ENCODE peak calls at places on chromosome 7, in five cellular contexts. One of them, this sample, is unnamed.

GRCh38 chr7:137882261-137882668 is 35.5 kb upstream of the DGKI start:
- DNase-seq in adrenal gland: peak; percentile 83
- DNase-seq in anterior cingulate cortex: no peak
- DNase-seq in GM12891: peak; percentile 35
- DNase-seq in fibroblast of the aortic adventitia: peak; percentile 99
- DNase-seq in this sample: no peak

GRCh38 chr7:98840096-98840495 is 29.7 kb downstream of the TMEM130 start:
- DNase-seq in adrenal gland: no peak
- DNase-seq in anterior cingulate cortex: no peak
- DNase-seq in GM12891: no peak
- DNase-seq in fibroblast of the aortic adventitia: no peak
- DNase-seq in this sample: no peak

GRCh38 chr7:33762153-33762902 is 143.0 kb upstream of the BMPER start:
- DNase-seq in adrenal gland: no peak
- DNase-seq in anterior cingulate cortex: no peak
- DNase-seq in GM12891: no peak
- DNase-seq in fibroblast of the aortic adventitia: no peak
- DNase-seq in this sample: no peak

GRCh38 chr7:138378741-138379559 is 81.1 kb upstream of the TRIM24 start:
- DNase-seq in adrenal gland: no peak
- DNase-seq in anterior cingulate cortex: no peak
- DNase-seq in GM12891: no peak
- DNase-seq in fibroblast of the aortic adventitia: no peak
- DNase-seq in this sample: no peak

GRCh38 chr7:76347710-76348109 is 11.1 kb downstream of the YWHAG start:
- DNase-seq in adrenal gland: no peak
- DNase-seq in anterior cingulate cortex: no peak
- DNase-seq in GM12891: no peak
- DNase-seq in fibroblast of the aortic adventitia: no peak
- DNase-seq in this sample: no peak

GRCh38 chr7:148746139-148746538 is 47.4 kb downstream of the CUL1 start:
- DNase-seq in adrenal gland: no peak
- DNase-seq in anterior cingulate cortex: no peak
- DNase-seq in GM12891: no peak
- DNase-seq in fibroblast of the aortic adventitia: peak; percentile 16
- DNase-seq in this sample: no peak

GRCh38 chr7:42097756-42098155 is 139.3 kb downstream of the GLI3 start:
- DNase-seq in adrenal gland: no peak
- DNase-seq in anterior cingulate cortex: no peak
- DNase-seq in GM12891: no peak
- DNase-seq in fibroblast of the aortic adventitia: peak; percentile 78
- DNase-seq in this sample: no peak

GRCh38 chr7:152848026-152848425 is 88.5 kb downstream of the ACTR3B start:
- DNase-seq in adrenal gland: no peak
- DNase-seq in anterior cingulate cortex: no peak
- DNase-seq in GM12891: no peak
- DNase-seq in fibroblast of the aortic adventitia: no peak
- DNase-seq in this sample: no peak

GRCh38 chr7:156666368-156667109 is 26.0 kb downstream of the RNF32 start:
- DNase-seq in adrenal gland: no peak
- DNase-seq in anterior cingulate cortex: no peak
- DNase-seq in GM12891: no peak
- DNase-seq in fibroblast of the aortic adventitia: no peak
- DNase-seq in this sample: no peak

GRCh38 chr7:30908681-30909080 is 3.0 kb upstream of the AQP1 start:
- DNase-seq in adrenal gland: no peak
- DNase-seq in anterior cingulate cortex: no peak
- DNase-seq in GM12891: no peak
- DNase-seq in fibroblast of the aortic adventitia: no peak
- DNase-seq in this sample: no peak

GRCh38 chr7:30866939-30867338 is 44.7 kb upstream of the AQP1 start:
- DNase-seq in adrenal gland: no peak
- DNase-seq in anterior cingulate cortex: no peak
- DNase-seq in GM12891: no peak
- DNase-seq in fibroblast of the aortic adventitia: no peak
- DNase-seq in this sample: no peak

GRCh38 chr7:96219382-96220130 is 102.3 kb downstream of the SLC25A13 start:
- DNase-seq in adrenal gland: no peak
- DNase-seq in anterior cingulate cortex: no peak
- DNase-seq in GM12891: no peak
- DNase-seq in fibroblast of the aortic adventitia: peak; percentile 88
- DNase-seq in this sample: no peak

GRCh38 chr7:194996-195829 is 2.8 kb downstream of the FAM20C start:
- DNase-seq in adrenal gland: peak; percentile 27
- DNase-seq in anterior cingulate cortex: no peak
- DNase-seq in GM12891: no peak
- DNase-seq in fibroblast of the aortic adventitia: peak; percentile 54
- DNase-seq in this sample: no peak

GRCh38 chr7:27723086-27723485 is 16.9 kb upstream of the TAX1BP1 start:
- DNase-seq in adrenal gland: no peak
- DNase-seq in anterior cingulate cortex: no peak
- DNase-seq in GM12891: no peak
- DNase-seq in fibroblast of the aortic adventitia: no peak
- DNase-seq in this sample: no peak

GRCh38 chr7:36894190-36894589 is 169.9 kb upstream of the AOAH start:
- DNase-seq in adrenal gland: no peak
- DNase-seq in anterior cingulate cortex: no peak
- DNase-seq in GM12891: no peak
- DNase-seq in fibroblast of the aortic adventitia: no peak
- DNase-seq in this sample: no peak

GRCh38 chr7:100682991-100683658 is 9.6 kb downstream of the GNB2 start:
- DNase-seq in adrenal gland: no peak
- DNase-seq in anterior cingulate cortex: no peak
- DNase-seq in GM12891: peak; percentile 15
- DNase-seq in fibroblast of the aortic adventitia: no peak
- DNase-seq in this sample: no peak

GRCh38 chr7:43463401-43463980 is 119.4 kb upstream of the STK17A start:
- DNase-seq in adrenal gland: no peak
- DNase-seq in anterior cingulate cortex: no peak
- DNase-seq in GM12891: no peak
- DNase-seq in fibroblast of the aortic adventitia: no peak
- DNase-seq in this sample: no peak

GRCh38 chr7:158266817-158267736 is 320.5 kb downstream of the PTPRN2 start:
- DNase-seq in adrenal gland: no peak
- DNase-seq in anterior cingulate cortex: no peak
- DNase-seq in GM12891: no peak
- DNase-seq in fibroblast of the aortic adventitia: no peak
- DNase-seq in this sample: no peak

GRCh38 chr7:68706291-68706690 is 892.0 kb upstream of the AUTS2 start:
- DNase-seq in adrenal gland: no peak
- DNase-seq in anterior cingulate cortex: no peak
- DNase-seq in GM12891: no peak
- DNase-seq in fibroblast of the aortic adventitia: peak; percentile 49
- DNase-seq in this sample: no peak

GRCh38 chr7:29424984-29425309 is 138.7 kb upstream of the PRR15 start:
- DNase-seq in adrenal gland: no peak
- DNase-seq in anterior cingulate cortex: no peak
- DNase-seq in GM12891: no peak
- DNase-seq in fibroblast of the aortic adventitia: no peak
- DNase-seq in this sample: no peak

GRCh38 chr7:33903770-33904679 is 1.3 kb upstream of the BMPER start:
- DNase-seq in adrenal gland: peak; percentile 16
- DNase-seq in anterior cingulate cortex: peak; percentile 26
- DNase-seq in GM12891: peak; percentile 13
- DNase-seq in fibroblast of the aortic adventitia: peak; percentile 73
- DNase-seq in this sample: no peak

GRCh38 chr7:125605241-125605640 is 675.6 kb upstream of the POT1 start:
- DNase-seq in adrenal gland: no peak
- DNase-seq in anterior cingulate cortex: no peak
- DNase-seq in GM12891: no peak
- DNase-seq in fibroblast of the aortic adventitia: peak; percentile 14
- DNase-seq in this sample: no peak

GRCh38 chr7:1705856-1706255 is 35.8 kb downstream of the ELFN1 start:
- DNase-seq in adrenal gland: no peak
- DNase-seq in anterior cingulate cortex: no peak
- DNase-seq in GM12891: no peak
- DNase-seq in fibroblast of the aortic adventitia: no peak
- DNase-seq in this sample: no peak

GRCh38 chr7:104962781-104963180 is 51.2 kb upstream of the KMT2E start:
- DNase-seq in adrenal gland: no peak
- DNase-seq in anterior cingulate cortex: no peak
- DNase-seq in GM12891: no peak
- DNase-seq in fibroblast of the aortic adventitia: no peak
- DNase-seq in this sample: no peak

GRCh38 chr7:20596653-20597052 is 18.8 kb upstream of the ABCB5 start:
- DNase-seq in adrenal gland: no peak
- DNase-seq in anterior cingulate cortex: no peak
- DNase-seq in GM12891: no peak
- DNase-seq in fibroblast of the aortic adventitia: peak; percentile 83
- DNase-seq in this sample: no peak

GRCh38 chr7:43015301-43015700 is 83.1 kb downstream of the MRPL32 start:
- DNase-seq in adrenal gland: no peak
- DNase-seq in anterior cingulate cortex: no peak
- DNase-seq in GM12891: no peak
- DNase-seq in fibroblast of the aortic adventitia: no peak
- DNase-seq in this sample: no peak

GRCh38 chr7:14637968-14638367 is 264.6 kb downstream of the DGKB start:
- DNase-seq in adrenal gland: no peak
- DNase-seq in anterior cingulate cortex: no peak
- DNase-seq in GM12891: no peak
- DNase-seq in fibroblast of the aortic adventitia: no peak
- DNase-seq in this sample: no peak

GRCh38 chr7:32020760-32021159 is 49.4 kb downstream of the PDE1C start:
- DNase-seq in adrenal gland: no peak
- DNase-seq in anterior cingulate cortex: no peak
- DNase-seq in GM12891: no peak
- DNase-seq in fibroblast of the aortic adventitia: no peak
- DNase-seq in this sample: no peak

This sample was measured in activated CD8-positive, alpha-beta memory T cell treated with anti-CD3 and anti-CD28 coated beads, Interleukin-2, amount 50 U/mL, for 4 hours.